ENCODE peak calls at places on chromosome 2, in four cellular contexts. C is nephron progenitor cell, E is prostate gland, T is sigmoid colon. L is an unnamed sample.

GRCh38 chr2:126902859-126903258 is 4.2 kb downstream of the TEX51 start:
- DNase-seq in C (no peak), E (no peak), T (no peak), L (no peak)

GRCh38 chr2:216371756-216372702 is at the start of gene MARCHF4:
- DNase-seq in C (peak), E (peak), T (peak), L (no peak)

GRCh38 chr2:224847961-224848850 is 132.0 kb upstream of the CCDC195 start:
- DNase-seq in C (no peak), E (peak), T (no peak), L (no peak)

GRCh38 chr2:45806563-45807358 is 155.3 kb downstream of the PRKCE start:
- DNase-seq in C (no peak), E (no peak), T (no peak), L (no peak)

GRCh38 chr2:109427661-109428091 is 186.1 kb downstream of the SEPTIN10 start:
- DNase-seq in C (no peak), E (no peak), T (peak), L (no peak)

GRCh38 chr2:174667461-174667860 is 69.9 kb upstream of the WIPF1 start:
- DNase-seq in C (no peak), E (no peak), T (no peak), L (no peak)

GRCh38 chr2:17821535-17822451 is 5.5 kb downstream of the MSGN1 start:
- DNase-seq in C (peak), E (no peak), T (no peak), L (no peak)

GRCh38 chr2:1816414-1816911 is 72.1 kb upstream of the PXDN start:
- DNase-seq in C (no peak), E (peak), T (peak), L (peak)

DNA sequence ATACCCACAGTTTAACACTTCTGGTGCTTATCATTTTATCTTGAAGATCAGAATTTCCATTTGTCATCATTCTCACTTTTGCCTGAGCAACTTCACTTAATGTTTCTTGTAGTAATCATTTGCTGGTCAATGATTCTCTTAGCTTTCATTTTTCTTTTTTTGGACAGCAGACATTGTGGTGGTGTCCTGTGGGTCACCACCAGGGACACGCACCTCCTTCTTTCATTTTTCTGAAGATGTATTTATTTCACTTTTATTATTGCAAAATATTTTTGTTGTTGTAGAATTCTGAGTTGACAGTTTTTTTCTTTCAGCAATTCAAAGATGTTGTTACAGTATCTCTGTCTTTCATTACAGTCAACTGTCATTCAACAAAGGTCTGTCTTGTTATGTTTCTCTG is 84.3 kb downstream of the FAM168B start:
- DNase-seq in C (no peak), E (no peak), T (no peak), L (no peak)
- TF ChIP-seq CTCF in C (no peak), E (no peak), T (no peak), L (no peak)

DNA sequence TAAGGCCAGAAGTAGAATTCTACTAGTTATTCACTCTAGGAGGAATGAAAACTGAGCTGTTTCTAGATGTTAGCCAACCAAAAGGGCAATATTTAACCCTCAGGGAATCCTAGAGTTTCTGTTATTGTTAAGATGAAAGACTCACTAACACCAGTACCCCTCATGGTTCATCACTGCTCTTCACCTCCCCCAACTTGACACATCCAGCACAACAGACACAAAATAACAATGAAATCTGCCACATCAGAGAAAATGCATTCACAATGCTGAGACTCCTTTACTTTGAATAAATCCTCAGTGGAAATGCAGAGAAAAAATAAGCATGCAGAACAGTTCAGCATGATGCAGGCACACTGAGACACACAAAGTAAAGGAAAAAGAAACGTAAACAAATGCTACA is 111.3 kb downstream of the RIF1 start:
- DNase-seq in C (no peak), E (no peak), T (no peak), L (no peak)
- TF ChIP-seq CTCF in C (no peak), E (no peak), T (no peak), L (no peak)

GRCh38 chr2:54279385-54279784 is 23.4 kb upstream of the TSPYL6 start:
- DNase-seq in C (no peak), E (no peak), T (no peak), L (no peak)
- TF ChIP-seq CTCF in C (peak), E (no peak), T (no peak), L (no peak)

DNA sequence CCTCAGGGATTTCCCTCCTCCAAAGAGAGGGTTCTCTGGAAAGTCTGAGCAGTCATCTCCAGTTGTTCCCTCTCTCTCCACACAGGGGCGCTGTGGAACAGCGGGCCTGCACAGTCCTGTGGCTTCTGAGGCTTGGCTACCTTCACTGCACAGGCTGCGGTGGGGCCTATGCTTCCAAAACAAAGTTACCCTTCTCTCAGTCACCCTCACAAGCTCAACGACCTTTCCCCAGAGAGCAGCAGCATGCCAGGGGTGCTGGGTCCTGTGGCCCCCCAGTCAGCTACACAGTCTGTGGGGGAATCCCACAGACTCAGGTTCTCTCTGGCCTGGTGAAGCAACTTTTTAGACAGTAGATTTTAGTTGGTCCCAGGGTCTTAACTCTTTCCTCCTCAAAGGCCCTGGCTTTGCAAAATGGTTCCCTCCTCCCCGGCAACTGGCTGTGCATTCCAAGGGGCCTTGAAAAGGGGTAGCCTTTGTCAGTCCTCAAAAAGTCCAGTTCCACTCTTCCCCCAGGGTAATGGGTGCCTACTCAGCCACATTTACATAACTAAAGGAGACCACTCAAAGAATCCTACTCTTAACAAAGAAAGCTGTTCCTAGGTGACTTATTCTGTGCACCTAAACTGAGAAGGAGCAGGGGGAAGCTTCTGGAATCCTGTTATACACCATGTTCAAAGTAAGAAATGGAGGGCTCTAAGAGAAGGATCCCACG is 14.9 kb downstream of the B3GNT7 start:
- DNase-seq in C (no peak), E (no peak), T (no peak), L (no peak)
- TF ChIP-seq CTCF in C (no peak), E (no peak), T (no peak), L (no peak)

GRCh38 chr2:205716126-205716525 is 33.8 kb downstream of the NRP2 start:
- DNase-seq in C (no peak), E (no peak), T (no peak), L (no peak)
- TF ChIP-seq CTCF in C (no peak), E (no peak), T (no peak), L (no peak)

DNA sequence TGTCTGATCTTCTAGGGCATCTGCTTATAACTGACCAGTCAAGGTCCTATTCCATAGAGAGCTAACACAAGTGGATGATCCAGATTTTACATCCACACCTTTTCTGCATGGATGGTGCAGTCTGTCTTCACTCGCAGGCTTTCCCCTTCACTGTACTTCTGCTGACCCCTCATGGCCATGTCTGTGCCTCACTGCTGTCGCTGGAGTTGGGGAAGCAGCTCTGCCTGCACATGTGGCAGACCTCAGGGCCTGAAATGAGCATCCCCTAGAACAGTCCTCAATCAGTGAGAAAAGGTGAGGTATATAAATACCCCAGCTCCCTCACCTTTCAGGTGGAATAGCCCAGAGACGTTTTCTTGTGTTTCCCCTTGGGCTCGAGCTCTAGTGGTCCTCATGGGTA is 233.8 kb downstream of the ANKRD36B start:
- DNase-seq in C (no peak), E (no peak), T (no peak), L (no peak)
- TF ChIP-seq CTCF in C (no peak), E (no peak), T (no peak), L (no peak)

DNA sequence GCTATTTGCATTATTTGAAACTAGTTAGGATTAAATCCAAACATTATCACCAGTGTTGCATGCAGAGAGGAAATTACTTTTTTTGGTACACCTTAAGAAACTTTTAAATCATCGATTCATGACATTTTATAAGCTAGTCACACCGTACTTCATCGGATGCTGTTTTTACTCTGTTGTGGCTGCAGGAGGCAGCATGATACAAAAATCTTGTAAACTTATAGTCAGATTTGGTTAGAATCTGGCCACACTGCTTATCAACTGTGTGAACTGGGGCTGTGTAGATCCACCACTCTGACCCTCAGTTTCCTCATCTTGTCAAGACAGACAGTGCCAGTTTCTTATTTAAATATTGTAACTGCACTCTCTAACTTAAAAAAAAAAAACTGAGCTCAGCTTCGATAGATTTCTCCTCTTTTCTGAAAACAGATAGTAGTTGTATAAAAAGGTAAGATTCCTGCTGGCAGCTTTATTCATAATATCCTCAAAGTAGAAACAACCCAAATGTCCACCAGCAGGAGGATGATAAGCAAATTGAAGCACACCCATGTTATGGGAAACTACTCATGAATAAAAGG is 77.8 kb downstream of the RAPGEF4 start:
- DNase-seq in C (no peak), E (peak), T (no peak), L (no peak)
- TF ChIP-seq CTCF in C (peak), E (peak), T (no peak), L (no peak)

DNA sequence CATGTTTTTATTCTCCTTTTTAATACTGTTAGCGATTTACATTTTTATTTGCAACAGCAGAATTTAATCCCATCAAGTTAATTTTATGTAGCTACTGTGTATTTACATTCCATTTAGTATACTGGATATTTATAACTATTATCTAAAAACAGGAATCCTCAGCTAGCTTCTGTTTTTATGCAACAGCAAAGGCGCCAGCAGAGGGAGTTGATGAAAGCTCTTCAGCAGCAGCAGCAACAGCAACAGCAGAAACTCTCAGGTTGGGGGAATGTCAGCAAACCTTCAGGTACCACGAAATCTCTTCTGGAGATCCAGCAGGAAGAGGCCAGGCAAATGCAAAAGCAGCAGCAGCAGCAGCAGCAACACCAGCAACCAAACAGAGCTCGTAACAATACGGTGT is 26.2 kb upstream of the SNORC start:
- DNase-seq in C (no peak), E (no peak), T (no peak), L (no peak)
- TF ChIP-seq CTCF in C (no peak), E (no peak), T (no peak), L (no peak)

DNA sequence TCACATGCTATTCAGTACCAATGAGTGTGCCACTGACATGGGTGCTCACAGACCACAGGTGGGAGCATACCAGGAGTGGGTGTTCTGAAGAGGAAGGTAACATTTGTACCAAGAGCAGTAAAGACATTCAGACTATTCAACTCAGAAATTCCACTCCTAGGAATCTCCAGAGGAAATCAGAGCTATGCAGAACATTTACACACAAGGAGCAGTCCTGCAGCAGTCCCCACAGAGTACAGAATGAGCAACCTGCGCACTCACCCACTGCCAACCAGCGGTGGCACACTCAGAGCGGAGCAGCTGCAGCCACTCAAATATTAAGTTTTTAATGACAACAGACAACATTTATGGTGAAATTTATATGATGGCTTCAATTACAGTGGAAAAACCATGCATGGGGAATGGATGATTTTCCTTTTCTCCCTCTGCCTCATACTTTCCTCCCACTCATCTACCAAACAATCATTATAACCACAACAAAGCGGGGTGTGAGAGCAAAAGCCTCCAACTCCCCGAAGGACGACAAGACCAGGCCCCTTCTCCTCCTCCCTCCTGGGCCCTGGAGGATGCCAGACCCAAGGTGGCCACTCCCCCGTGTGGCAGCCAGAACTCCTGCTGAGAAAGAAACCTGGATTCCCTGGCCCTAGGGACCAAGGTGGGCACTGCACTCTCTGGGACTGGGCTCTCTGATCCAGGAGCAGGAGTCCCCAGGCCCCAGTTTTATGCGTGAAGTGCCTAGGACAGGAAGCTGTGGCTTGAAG is 5.4 kb downstream of the HS6ST1 start:
- DNase-seq in C (no peak), E (peak), T (peak), L (peak)
- TF ChIP-seq CTCF in C (peak), E (peak), T (no peak), L (no peak)

DNA sequence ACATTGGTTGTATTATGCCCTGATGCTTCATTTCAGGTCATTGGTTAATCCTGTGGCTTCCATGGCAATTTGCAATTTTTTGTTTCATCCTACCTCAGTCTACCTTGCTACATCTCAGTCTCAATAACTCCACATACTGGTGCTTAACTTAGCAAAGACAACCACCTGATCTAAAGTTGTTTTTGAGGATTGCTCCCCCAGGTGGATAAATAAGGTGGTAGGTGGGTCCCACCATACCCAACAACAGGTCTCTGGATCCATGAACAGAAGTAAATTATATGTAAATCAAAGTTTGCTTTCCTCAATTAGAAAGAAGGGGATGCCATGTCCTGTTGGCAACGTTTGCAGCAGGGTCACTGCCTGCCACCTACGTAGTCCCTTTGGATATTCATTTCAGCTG is 7.0 kb downstream of the XIRP2 start:
- DNase-seq in C (no peak), E (no peak), T (no peak), L (no peak)
- TF ChIP-seq CTCF in C (no peak), E (no peak), T (no peak), L (no peak)